ENCODE peak calls at places on chromosome 19, in six cellular contexts. One of them, this sample, is unnamed.

GRCh38 chr19:50870417-50871089 is 2.7 kb upstream of the KLK2 start:
- DNase-seq in transverse colon: no peak
- DNase-seq in A549: peak
- DNase-seq in suprapubic skin: no peak
- DNase-seq in ovary: no peak
- DNase-seq in H1: no peak
- DNase-seq in this sample: no peak

GRCh38 chr19:13894552-13894951 is 11.4 kb downstream of the BRME1 start:
- DNase-seq in transverse colon: no peak
- DNase-seq in A549: no peak
- DNase-seq in suprapubic skin: no peak
- DNase-seq in ovary: no peak
- DNase-seq in H1: no peak
- DNase-seq in this sample: no peak

GRCh38 chr19:4676955-4677731 is 7.0 kb upstream of the MYDGF start:
- DNase-seq in transverse colon: peak
- DNase-seq in A549: peak
- DNase-seq in suprapubic skin: no peak
- DNase-seq in ovary: no peak
- DNase-seq in H1: peak
- DNase-seq in this sample: no peak

GRCh38 chr19:38880076-38880881 is 2.2 kb upstream of the RINL start:
- DNase-seq in transverse colon: no peak
- DNase-seq in A549: no peak
- DNase-seq in suprapubic skin: no peak
- DNase-seq in ovary: no peak
- DNase-seq in H1: no peak
- DNase-seq in this sample: no peak

GRCh38 chr19:43774103-43774939 is 6.5 kb downstream of the KCNN4 start:
- DNase-seq in transverse colon: peak
- DNase-seq in A549: no peak
- DNase-seq in suprapubic skin: no peak
- DNase-seq in ovary: peak
- DNase-seq in H1: no peak
- DNase-seq in this sample: no peak

GRCh38 chr19:53631949-53632407 is at the start of gene DPRX:
- DNase-seq in transverse colon: no peak
- DNase-seq in A549: no peak
- DNase-seq in suprapubic skin: no peak
- DNase-seq in ovary: no peak
- DNase-seq in H1: no peak
- DNase-seq in this sample: no peak

GRCh38 chr19:10760268-10760944 is 42.5 kb downstream of the DNM2 start:
- DNase-seq in transverse colon: peak
- DNase-seq in A549: no peak
- DNase-seq in suprapubic skin: no peak
- DNase-seq in ovary: no peak
- DNase-seq in H1: no peak
- DNase-seq in this sample: no peak

GRCh38 chr19:49592486-49593232 is 1.7 kb downstream of the PRR12 start:
- DNase-seq in transverse colon: no peak
- DNase-seq in A549: peak
- DNase-seq in suprapubic skin: no peak
- DNase-seq in ovary: no peak
- DNase-seq in H1: no peak
- DNase-seq in this sample: no peak

GRCh38 chr19:45125975-45126493 is 33.1 kb downstream of the PPP1R37 start:
- DNase-seq in transverse colon: peak
- DNase-seq in A549: peak
- DNase-seq in suprapubic skin: no peak
- DNase-seq in ovary: no peak
- DNase-seq in H1: peak
- DNase-seq in this sample: no peak

GRCh38 chr19:21595185-21595584 is 89.8 kb downstream of the ZNF429 start:
- DNase-seq in transverse colon: no peak
- DNase-seq in A549: no peak
- DNase-seq in suprapubic skin: no peak
- DNase-seq in ovary: no peak
- DNase-seq in H1: no peak
- DNase-seq in this sample: no peak

GRCh38 chr19:7618771-7619510 is 10.4 kb downstream of the XAB2 start:
- DNase-seq in transverse colon: peak
- DNase-seq in A549: no peak
- DNase-seq in suprapubic skin: no peak
- DNase-seq in ovary: no peak
- DNase-seq in H1: no peak
- DNase-seq in this sample: no peak

GRCh38 chr19:42281175-42282035 is 12.4 kb downstream of the CIC start:
- DNase-seq in transverse colon: peak
- DNase-seq in A549: no peak
- DNase-seq in suprapubic skin: peak
- DNase-seq in ovary: peak
- DNase-seq in H1: no peak
- DNase-seq in this sample: no peak

GRCh38 chr19:3368848-3369336 is 2.5 kb downstream of the NFIC start:
- DNase-seq in transverse colon: no peak
- DNase-seq in A549: no peak
- DNase-seq in suprapubic skin: no peak
- DNase-seq in ovary: no peak
- DNase-seq in H1: no peak
- DNase-seq in this sample: no peak

GRCh38 chr19:45179063-45179847 is 671 bp downstream of the BLOC1S3 start:
- DNase-seq in transverse colon: peak
- DNase-seq in A549: no peak
- DNase-seq in suprapubic skin: no peak
- DNase-seq in ovary: peak
- DNase-seq in H1: no peak
- DNase-seq in this sample: no peak

GRCh38 chr19:12668937-12669271 is 2.3 kb downstream of the WDR83 start:
- DNase-seq in transverse colon: peak
- DNase-seq in A549: peak
- DNase-seq in suprapubic skin: peak
- DNase-seq in ovary: no peak
- DNase-seq in H1: no peak
- DNase-seq in this sample: peak

GRCh38 chr19:5896365-5897076 is 7.1 kb downstream of the NDUFA11 start:
- DNase-seq in transverse colon: no peak
- DNase-seq in A549: no peak
- DNase-seq in suprapubic skin: no peak
- DNase-seq in ovary: no peak
- DNase-seq in H1: no peak
- DNase-seq in this sample: no peak

GRCh38 chr19:5893907-5894703 is 9.5 kb downstream of the NDUFA11 start:
- DNase-seq in transverse colon: no peak
- DNase-seq in A549: no peak
- DNase-seq in suprapubic skin: no peak
- DNase-seq in ovary: no peak
- DNase-seq in H1: no peak
- DNase-seq in this sample: no peak

GRCh38 chr19:5894704-5895349 is 8.8 kb downstream of the NDUFA11 start:
- DNase-seq in transverse colon: no peak
- DNase-seq in A549: no peak
- DNase-seq in suprapubic skin: no peak
- DNase-seq in ovary: no peak
- DNase-seq in H1: no peak
- DNase-seq in this sample: no peak

GRCh38 chr19:5895890-5896289 is 7.7 kb downstream of the NDUFA11 start:
- DNase-seq in transverse colon: no peak
- DNase-seq in A549: no peak
- DNase-seq in suprapubic skin: no peak
- DNase-seq in ovary: no peak
- DNase-seq in H1: no peak
- DNase-seq in this sample: no peak

DNA sequence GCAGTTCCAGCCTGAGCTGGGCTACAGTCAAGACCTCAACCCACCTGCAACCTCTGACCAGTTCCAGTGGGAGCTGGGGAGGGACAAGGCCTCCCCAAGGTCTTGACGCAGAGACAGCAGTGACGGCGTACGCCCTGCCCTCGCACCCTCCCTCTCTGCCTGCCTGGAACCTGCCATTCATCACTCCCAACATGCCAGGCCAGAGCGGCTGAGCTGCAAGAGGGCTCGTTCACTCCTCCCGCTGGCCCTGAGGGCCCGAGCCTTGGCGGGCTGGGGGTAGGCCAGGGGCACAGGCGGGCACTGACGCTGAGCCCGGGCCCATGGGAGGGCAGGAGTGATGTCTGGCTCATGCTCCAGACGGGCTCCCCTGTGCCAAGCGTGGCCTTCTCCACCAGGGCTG is 8.2 kb downstream of the NDUFA11 start:
- DNase-seq in transverse colon: no peak
- DNase-seq in A549: no peak
- DNase-seq in suprapubic skin: no peak
- DNase-seq in ovary: no peak
- DNase-seq in H1: no peak
- DNase-seq in this sample: no peak
- TF ChIP-seq EP300 in transverse colon: no peak
- TF ChIP-seq EP300 in A549: no peak
- TF ChIP-seq EP300 in suprapubic skin: no peak
- TF ChIP-seq EP300 in ovary: no peak
- TF ChIP-seq EP300 in H1: no peak
- TF ChIP-seq EP300 in this sample: no peak

GRCh38 chr19:18362934-18363542 is 22.6 kb downstream of the PGPEP1 start:
- DNase-seq in transverse colon: no peak
- DNase-seq in A549: peak
- DNase-seq in suprapubic skin: no peak
- DNase-seq in ovary: no peak
- DNase-seq in H1: no peak
- DNase-seq in this sample: no peak

GRCh38 chr19:18363787-18364186 is 22.2 kb upstream of the GDF15 start:
- DNase-seq in transverse colon: no peak
- DNase-seq in A549: no peak
- DNase-seq in suprapubic skin: no peak
- DNase-seq in ovary: no peak
- DNase-seq in H1: no peak
- DNase-seq in this sample: no peak

GRCh38 chr19:18361646-18362045 is 21.2 kb downstream of the PGPEP1 start:
- DNase-seq in transverse colon: no peak
- DNase-seq in A549: no peak
- DNase-seq in suprapubic skin: no peak
- DNase-seq in ovary: no peak
- DNase-seq in H1: no peak
- DNase-seq in this sample: no peak

GRCh38 chr19:18366027-18366435 is 19.9 kb upstream of the GDF15 start:
- DNase-seq in transverse colon: no peak
- DNase-seq in A549: no peak
- DNase-seq in suprapubic skin: no peak
- DNase-seq in ovary: no peak
- DNase-seq in H1: no peak
- DNase-seq in this sample: no peak

GRCh38 chr19:18364826-18365528 is 21.0 kb upstream of the GDF15 start:
- DNase-seq in transverse colon: peak
- DNase-seq in A549: peak
- DNase-seq in suprapubic skin: no peak
- DNase-seq in ovary: peak
- DNase-seq in H1: no peak
- DNase-seq in this sample: no peak
- TF ChIP-seq EP300 in transverse colon: peak
- TF ChIP-seq EP300 in A549: peak
- TF ChIP-seq EP300 in suprapubic skin: no peak
- TF ChIP-seq EP300 in ovary: no peak
- TF ChIP-seq EP300 in H1: peak
- TF ChIP-seq EP300 in this sample: no peak

GRCh38 chr19:35204799-35205732 is 23.5 kb downstream of the FAM187B start:
- DNase-seq in transverse colon: peak
- DNase-seq in A549: no peak
- DNase-seq in suprapubic skin: no peak
- DNase-seq in ovary: no peak
- DNase-seq in H1: no peak
- DNase-seq in this sample: peak

GRCh38 chr19:35205733-35206323 is 22.7 kb downstream of the FAM187B start:
- DNase-seq in transverse colon: no peak
- DNase-seq in A549: no peak
- DNase-seq in suprapubic skin: no peak
- DNase-seq in ovary: no peak
- DNase-seq in H1: no peak
- DNase-seq in this sample: peak

GRCh38 chr19:35206855-35207254 is 21.7 kb downstream of the FAM187B start:
- DNase-seq in transverse colon: no peak
- DNase-seq in A549: no peak
- DNase-seq in suprapubic skin: no peak
- DNase-seq in ovary: no peak
- DNase-seq in H1: no peak
- DNase-seq in this sample: peak

GRCh38 chr19:35207391-35207871 is 21.1 kb downstream of the FAM187B start:
- DNase-seq in transverse colon: no peak
- DNase-seq in A549: no peak
- DNase-seq in suprapubic skin: no peak
- DNase-seq in ovary: no peak
- DNase-seq in H1: no peak
- DNase-seq in this sample: peak

DNA sequence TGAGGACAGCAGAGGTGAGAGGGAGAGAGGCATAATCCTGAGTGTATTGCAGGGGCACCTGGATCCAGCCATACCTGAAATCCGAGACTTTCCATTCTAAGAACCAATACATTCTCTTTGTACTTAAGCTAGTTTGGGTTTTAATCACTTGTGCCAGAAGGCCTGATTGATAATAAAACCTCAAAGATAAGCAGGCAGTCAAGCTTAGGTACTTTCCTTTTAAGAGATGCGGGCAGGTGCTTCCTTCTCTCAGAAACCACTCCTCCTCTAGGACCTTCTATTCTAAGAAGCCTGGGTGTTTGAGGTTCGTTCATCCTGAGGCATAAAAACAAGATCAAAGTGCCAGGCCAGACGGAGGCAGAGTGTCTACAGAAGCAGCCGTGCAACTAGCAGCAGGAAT is 22.2 kb downstream of the FAM187B start:
- DNase-seq in transverse colon: peak
- DNase-seq in A549: no peak
- DNase-seq in suprapubic skin: no peak
- DNase-seq in ovary: no peak
- DNase-seq in H1: no peak
- DNase-seq in this sample: no peak
- TF ChIP-seq EP300 in transverse colon: no peak
- TF ChIP-seq EP300 in A549: no peak
- TF ChIP-seq EP300 in suprapubic skin: no peak
- TF ChIP-seq EP300 in ovary: no peak
- TF ChIP-seq EP300 in H1: no peak
- TF ChIP-seq EP300 in this sample: no peak

GRCh38 chr19:40216013-40216776 is 2.0 kb downstream of the TTC9B start:
- DNase-seq in transverse colon: no peak
- DNase-seq in A549: no peak
- DNase-seq in suprapubic skin: no peak
- DNase-seq in ovary: no peak
- DNase-seq in H1: no peak
- DNase-seq in this sample: no peak

GRCh38 chr19:40217027-40217810 is 965 bp downstream of the TTC9B start:
- DNase-seq in transverse colon: peak
- DNase-seq in A549: peak
- DNase-seq in suprapubic skin: no peak
- DNase-seq in ovary: no peak
- DNase-seq in H1: peak
- DNase-seq in this sample: no peak

GRCh38 chr19:40219721-40220276 is 1.6 kb upstream of the TTC9B start:
- DNase-seq in transverse colon: no peak
- DNase-seq in A549: peak
- DNase-seq in suprapubic skin: no peak
- DNase-seq in ovary: no peak
- DNase-seq in H1: no peak
- DNase-seq in this sample: no peak

GRCh38 chr19:40216777-40217026 is 1.5 kb downstream of the TTC9B start:
- DNase-seq in transverse colon: no peak
- DNase-seq in A549: no peak
- DNase-seq in suprapubic skin: no peak
- DNase-seq in ovary: no peak
- DNase-seq in H1: no peak
- DNase-seq in this sample: no peak

GRCh38 chr19:40217921-40218890 is at the start of gene TTC9B:
- DNase-seq in transverse colon: no peak
- DNase-seq in A549: peak
- DNase-seq in suprapubic skin: no peak
- DNase-seq in ovary: no peak
- DNase-seq in H1: peak
- DNase-seq in this sample: no peak
- TF ChIP-seq EP300 in transverse colon: no peak
- TF ChIP-seq EP300 in A549: no peak
- TF ChIP-seq EP300 in suprapubic skin: no peak
- TF ChIP-seq EP300 in ovary: no peak
- TF ChIP-seq EP300 in H1: peak
- TF ChIP-seq EP300 in this sample: no peak